ENCODE peak calls at places on chromosomes 3 and 15, in four cellular contexts. One of them, this sample, is unnamed.

GRCh38 chr3:114770874-114771273 is 376.2 kb downstream of the ZBTB20 start:
- DNase-seq in GM12878: no peak
- DNase-seq in endothelial cell of umbilical vein: no peak
- DNase-seq in K562: no peak
- DNase-seq in this sample: peak

GRCh38 chr15:52100807-52101206 is 11.8 kb downstream of the BCL2L10 start:
- DNase-seq in GM12878: peak
- DNase-seq in endothelial cell of umbilical vein: peak
- DNase-seq in K562: peak
- DNase-seq in this sample: peak

GRCh38 chr3:58404396-58404795 is 29.2 kb downstream of the PDHB start:
- DNase-seq in GM12878: no peak
- DNase-seq in endothelial cell of umbilical vein: no peak
- DNase-seq in K562: peak
- DNase-seq in this sample: peak

GRCh38 chr3:102238362-102238761 is 196.5 kb upstream of the ZPLD1 start:
- DNase-seq in GM12878: no peak
- DNase-seq in endothelial cell of umbilical vein: no peak
- DNase-seq in K562: no peak
- DNase-seq in this sample: no peak

GRCh38 chr3:141828487-141829284 is 47.8 kb upstream of the ATP1B3 start:
- DNase-seq in GM12878: no peak
- DNase-seq in endothelial cell of umbilical vein: no peak
- DNase-seq in K562: no peak
- DNase-seq in this sample: peak

GRCh38 chr3:23623841-23624240 is 181.9 kb upstream of the UBE2E1 start:
- DNase-seq in GM12878: no peak
- DNase-seq in endothelial cell of umbilical vein: no peak
- DNase-seq in K562: no peak
- DNase-seq in this sample: peak

GRCh38 chr3:61381745-61382392 is 130.6 kb upstream of the FHIT start:
- DNase-seq in GM12878: no peak
- DNase-seq in endothelial cell of umbilical vein: peak
- DNase-seq in K562: peak
- DNase-seq in this sample: peak

GRCh38 chr3:186849392-186849975 is 7.0 kb downstream of the ADIPOQ start:
- DNase-seq in GM12878: peak
- DNase-seq in endothelial cell of umbilical vein: peak
- DNase-seq in K562: peak
- DNase-seq in this sample: peak

GRCh38 chr3:139448104-139448503 is 28.2 kb downstream of the RBP2 start:
- DNase-seq in GM12878: no peak
- DNase-seq in endothelial cell of umbilical vein: no peak
- DNase-seq in K562: no peak
- DNase-seq in this sample: no peak

GRCh38 chr15:55253580-55253979 is 36.0 kb downstream of the RAB27A start:
- DNase-seq in GM12878: no peak
- DNase-seq in endothelial cell of umbilical vein: no peak
- DNase-seq in K562: no peak
- DNase-seq in this sample: peak

GRCh38 chr3:1087066-1087555 is 5.7 kb upstream of the CNTN6 start:
- DNase-seq in GM12878: no peak
- DNase-seq in endothelial cell of umbilical vein: no peak
- DNase-seq in K562: no peak
- DNase-seq in this sample: peak

GRCh38 chr3:134483195-134483890 is 2.4 kb downstream of the ANAPC13 start:
- DNase-seq in GM12878: no peak
- DNase-seq in endothelial cell of umbilical vein: peak
- DNase-seq in K562: no peak
- DNase-seq in this sample: peak

GRCh38 chr3:101938262-101938847 is 89.0 kb downstream of the NFKBIZ start:
- DNase-seq in GM12878: no peak
- DNase-seq in endothelial cell of umbilical vein: peak
- DNase-seq in K562: peak
- DNase-seq in this sample: no peak

GRCh38 chr3:193974147-193974546 is 161.8 kb upstream of the HES1 start:
- DNase-seq in GM12878: no peak
- DNase-seq in endothelial cell of umbilical vein: peak
- DNase-seq in K562: no peak
- DNase-seq in this sample: peak

GRCh38 chr15:91790826-91791225 is 62.7 kb upstream of the SLCO3A1 start:
- DNase-seq in GM12878: no peak
- DNase-seq in endothelial cell of umbilical vein: no peak
- DNase-seq in K562: no peak
- DNase-seq in this sample: no peak

GRCh38 chr3:43207628-43208085 is 78.7 kb upstream of the SNRK start:
- DNase-seq in GM12878: peak
- DNase-seq in endothelial cell of umbilical vein: no peak
- DNase-seq in K562: no peak
- DNase-seq in this sample: peak

GRCh38 chr15:45827275-45827674 is 192.4 kb downstream of the SQOR start:
- DNase-seq in GM12878: no peak
- DNase-seq in endothelial cell of umbilical vein: peak
- DNase-seq in K562: no peak
- DNase-seq in this sample: no peak

GRCh38 chr3:107704477-107704876 is 181.7 kb downstream of the BBX start:
- DNase-seq in GM12878: no peak
- DNase-seq in endothelial cell of umbilical vein: no peak
- DNase-seq in K562: no peak
- DNase-seq in this sample: peak

GRCh38 chr15:95024388-95024787 is 793.0 kb downstream of the MCTP2 start:
- DNase-seq in GM12878: no peak
- DNase-seq in endothelial cell of umbilical vein: peak
- DNase-seq in K562: peak
- DNase-seq in this sample: peak

GRCh38 chr3:9253327-9253726 is 3.9 kb upstream of the SRGAP3 start:
- DNase-seq in GM12878: no peak
- DNase-seq in endothelial cell of umbilical vein: no peak
- DNase-seq in K562: no peak
- DNase-seq in this sample: peak

GRCh38 chr3:100113728-100114412 is 431 bp downstream of the FILIP1L start:
- DNase-seq in GM12878: no peak
- DNase-seq in endothelial cell of umbilical vein: no peak
- DNase-seq in K562: no peak
- DNase-seq in this sample: no peak

GRCh38 chr3:26422415-26422814 is 200.2 kb upstream of the LRRC3B start:
- DNase-seq in GM12878: no peak
- DNase-seq in endothelial cell of umbilical vein: no peak
- DNase-seq in K562: no peak
- DNase-seq in this sample: no peak

GRCh38 chr3:183560607-183561006 is 5.1 kb upstream of the KLHL6 start:
- DNase-seq in GM12878: no peak
- DNase-seq in endothelial cell of umbilical vein: peak
- DNase-seq in K562: peak
- DNase-seq in this sample: no peak

GRCh38 chr15:45126535-45127158 is 3.0 kb downstream of the DUOXA1 start:
- DNase-seq in GM12878: no peak
- DNase-seq in endothelial cell of umbilical vein: peak
- DNase-seq in K562: peak
- DNase-seq in this sample: peak

GRCh38 chr3:173214576-173214975 is 73.5 kb upstream of the SPATA16 start:
- DNase-seq in GM12878: no peak
- DNase-seq in endothelial cell of umbilical vein: no peak
- DNase-seq in K562: no peak
- DNase-seq in this sample: no peak

GRCh38 chr3:173216063-173216462 is 75.0 kb upstream of the SPATA16 start:
- DNase-seq in GM12878: no peak
- DNase-seq in endothelial cell of umbilical vein: no peak
- DNase-seq in K562: no peak
- DNase-seq in this sample: no peak

GRCh38 chr3:173221010-173221409 is 80.0 kb upstream of the SPATA16 start:
- DNase-seq in GM12878: no peak
- DNase-seq in endothelial cell of umbilical vein: peak
- DNase-seq in K562: peak
- DNase-seq in this sample: no peak

GRCh38 chr3:173217127-173217526 is 76.1 kb upstream of the SPATA16 start:
- DNase-seq in GM12878: no peak
- DNase-seq in endothelial cell of umbilical vein: no peak
- DNase-seq in K562: peak
- DNase-seq in this sample: peak
- TF ChIP-seq FOS in GM12878: no peak
- TF ChIP-seq FOS in endothelial cell of umbilical vein: no peak
- TF ChIP-seq FOS in K562: no peak
- TF ChIP-seq FOS in this sample: no peak

GRCh38 chr15:80578871-80579270 is 116.2 kb upstream of the ABHD17C start:
- DNase-seq in GM12878: no peak
- DNase-seq in endothelial cell of umbilical vein: no peak
- DNase-seq in K562: no peak
- DNase-seq in this sample: no peak
- TF ChIP-seq FOS in GM12878: no peak
- TF ChIP-seq FOS in endothelial cell of umbilical vein: no peak
- TF ChIP-seq FOS in K562: no peak
- TF ChIP-seq FOS in this sample: no peak

DNA sequence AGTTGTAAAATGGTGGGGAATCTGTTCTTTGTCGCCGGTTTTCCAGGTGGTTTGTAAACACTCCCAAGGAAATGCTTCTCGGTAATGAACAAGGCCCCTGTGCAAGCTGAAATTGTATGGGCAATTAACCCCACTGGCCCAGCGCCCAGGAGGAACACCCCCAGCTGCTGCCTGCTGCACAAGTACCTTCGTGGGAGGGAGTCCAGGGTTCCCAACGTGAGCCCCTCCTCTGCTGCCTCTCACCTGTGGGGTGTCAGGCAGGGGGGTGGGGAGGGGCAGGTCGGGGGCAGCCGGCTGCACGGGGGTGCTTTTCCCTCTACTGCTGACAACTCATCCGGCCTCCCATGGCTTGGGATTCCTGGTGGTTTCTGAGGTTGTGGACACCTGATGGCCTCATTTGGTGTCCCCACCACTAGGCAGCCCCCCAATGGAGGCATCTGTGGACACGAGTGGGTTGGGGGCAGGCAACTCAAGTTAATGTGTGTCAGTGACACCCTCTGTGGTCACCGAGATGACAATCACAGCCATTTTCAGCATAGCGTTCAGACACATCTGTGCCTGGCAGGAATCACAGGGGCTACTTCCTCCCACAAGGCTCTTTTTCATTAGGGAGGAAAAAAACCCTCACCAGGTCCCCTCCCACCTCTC is 35.6 kb upstream of the PRR23E start:
- DNase-seq in GM12878: no peak
- DNase-seq in endothelial cell of umbilical vein: no peak
- DNase-seq in K562: no peak
- DNase-seq in this sample: no peak
- TF ChIP-seq FOS in GM12878: no peak
- TF ChIP-seq FOS in endothelial cell of umbilical vein: no peak
- TF ChIP-seq FOS in K562: no peak
- TF ChIP-seq FOS in this sample: no peak

DNA sequence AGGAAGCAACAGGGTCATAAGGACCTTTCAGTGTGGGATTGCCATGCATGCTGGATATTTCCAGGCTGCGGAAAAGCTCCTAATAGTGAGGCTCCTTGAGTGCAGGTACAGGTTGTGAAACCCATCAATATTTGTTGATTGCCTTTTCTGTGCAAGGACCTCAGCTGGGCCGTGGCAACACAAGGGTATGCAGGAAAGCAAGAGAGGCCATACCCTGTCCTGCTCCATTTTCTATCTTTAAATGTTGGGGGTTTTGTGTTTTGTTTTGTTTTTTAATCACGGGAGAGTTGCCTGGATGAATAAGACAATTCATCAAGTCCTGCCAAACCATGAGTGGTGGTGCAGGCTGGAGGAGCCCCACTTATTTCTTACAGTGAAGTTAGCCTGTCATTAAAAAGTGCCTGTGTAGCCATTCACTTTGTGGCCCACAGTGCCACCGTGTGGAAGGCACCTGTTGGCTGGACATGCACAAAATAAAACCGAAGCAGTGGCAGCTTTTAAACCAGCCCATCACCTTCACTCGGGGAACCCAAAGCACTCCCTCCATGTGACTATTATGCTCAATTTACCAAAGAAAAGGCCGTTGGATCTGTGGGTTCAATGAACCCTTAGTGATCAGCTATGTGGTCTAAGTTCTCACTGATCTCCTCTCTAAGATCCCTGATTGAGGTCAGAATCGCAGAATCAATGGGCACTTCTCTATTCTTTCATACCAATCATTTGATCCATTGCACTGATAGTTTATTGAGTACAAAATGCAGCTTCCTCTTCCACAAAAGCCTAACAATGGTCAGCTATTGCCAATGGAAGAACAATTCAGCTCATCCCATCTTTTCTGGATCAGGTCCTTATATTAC is 42.2 kb downstream of the CLDN18 start:
- DNase-seq in GM12878: no peak
- DNase-seq in endothelial cell of umbilical vein: peak
- DNase-seq in K562: peak
- DNase-seq in this sample: peak
- TF ChIP-seq FOS in GM12878: no peak
- TF ChIP-seq FOS in endothelial cell of umbilical vein: no peak
- TF ChIP-seq FOS in K562: no peak
- TF ChIP-seq FOS in this sample: no peak

GRCh38 chr3:49872801-49873281 is 3.1 kb upstream of the CAMKV start:
- DNase-seq in GM12878: no peak
- DNase-seq in endothelial cell of umbilical vein: no peak
- DNase-seq in K562: no peak
- DNase-seq in this sample: no peak
- TF ChIP-seq FOS in GM12878: no peak
- TF ChIP-seq FOS in endothelial cell of umbilical vein: no peak
- TF ChIP-seq FOS in K562: no peak
- TF ChIP-seq FOS in this sample: no peak

DNA sequence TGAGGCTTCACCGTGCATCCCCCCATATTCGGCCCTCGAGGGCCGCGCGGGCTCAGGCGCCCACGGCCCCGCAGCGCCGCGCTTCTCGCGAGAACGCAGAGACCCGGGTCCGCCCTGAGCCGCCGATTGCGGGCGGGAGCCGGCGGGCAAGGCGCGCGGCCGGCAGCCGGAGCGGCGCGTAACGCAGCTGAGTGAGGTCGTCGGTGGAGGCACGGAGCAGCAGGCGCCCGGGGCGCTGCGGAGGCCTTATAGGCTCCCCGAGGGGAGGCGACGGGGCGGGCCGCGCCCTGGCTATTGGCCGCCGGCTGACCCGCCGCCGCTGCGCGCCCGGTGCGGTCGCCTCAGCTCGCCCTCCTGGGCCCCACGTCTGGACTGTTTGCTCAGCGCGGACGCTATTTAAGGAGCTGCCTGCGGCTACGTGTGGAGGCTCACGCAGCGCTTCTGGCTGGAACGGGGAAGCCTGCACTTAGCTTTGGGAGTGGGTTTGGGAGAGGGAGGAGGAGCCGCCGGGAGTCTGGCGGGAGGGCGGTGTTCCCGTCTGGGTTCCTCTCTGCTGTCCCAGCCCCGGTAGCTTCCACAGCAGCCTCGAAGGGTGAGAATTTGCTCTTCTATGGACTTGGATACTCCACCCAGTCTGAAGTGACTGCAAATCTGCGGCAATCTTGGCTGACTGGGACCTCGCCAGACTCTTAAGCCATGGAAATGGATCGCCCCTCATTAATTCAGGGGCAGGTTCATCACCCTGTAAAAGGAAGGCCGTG is at the start of gene PLOD2:
- DNase-seq in GM12878: no peak
- DNase-seq in endothelial cell of umbilical vein: peak
- DNase-seq in K562: peak
- DNase-seq in this sample: peak
- TF ChIP-seq FOS in GM12878: no peak
- TF ChIP-seq FOS in endothelial cell of umbilical vein: peak
- TF ChIP-seq FOS in K562: no peak
- TF ChIP-seq FOS in this sample: no peak

GRCh38 chr15:56693761-56694160 is 39.5 kb downstream of the ZNF280D start:
- DNase-seq in GM12878: no peak
- DNase-seq in endothelial cell of umbilical vein: no peak
- DNase-seq in K562: no peak
- DNase-seq in this sample: peak

GRCh38 chr15:56698268-56698667 is 35.0 kb downstream of the ZNF280D start:
- DNase-seq in GM12878: no peak
- DNase-seq in endothelial cell of umbilical vein: no peak
- DNase-seq in K562: no peak
- DNase-seq in this sample: no peak

GRCh38 chr15:56699743-56700142 is 33.6 kb downstream of the ZNF280D start:
- DNase-seq in GM12878: no peak
- DNase-seq in endothelial cell of umbilical vein: no peak
- DNase-seq in K562: no peak
- DNase-seq in this sample: no peak
- TF ChIP-seq FOS in GM12878: no peak
- TF ChIP-seq FOS in endothelial cell of umbilical vein: no peak
- TF ChIP-seq FOS in K562: no peak
- TF ChIP-seq FOS in this sample: no peak